ENCODE peak calls at places on chromosomes 6 and 20, in four cellular contexts. V is astrocyte of the spinal cord, K is neural progenitor cell, J is HepG2. Q is an unnamed sample.

GRCh38 chr6:152301021-152301805 is 335.9 kb downstream of the SYNE1 start:
- DNase-seq in V (no peak), K (no peak), J (peak), Q (no peak)

GRCh38 chr6:130681028-130681427 is 146.2 kb upstream of the SMLR1 start:
- DNase-seq in V (peak), K (no peak), J (no peak), Q (no peak)

GRCh38 chr6:160990847-160991410 is 640 bp upstream of the MAP3K4 start:
- DNase-seq in V (no peak), K (no peak), J (no peak), Q (no peak)

GRCh38 chr6:133502451-133503259 is 261.5 kb downstream of the EYA4 start:
- DNase-seq in V (peak), K (peak), J (no peak), Q (no peak)

GRCh38 chr20:47320990-47321805 is 35.3 kb downstream of the ZMYND8 start:
- DNase-seq in V (no peak), K (no peak), J (peak), Q (peak)

GRCh38 chr6:44171899-44172546 is 13.4 kb downstream of the CAPN11 start:
- DNase-seq in V (no peak), K (no peak), J (no peak), Q (no peak)

GRCh38 chr6:36347635-36348034 is 10.9 kb upstream of the BNIP5 start:
- DNase-seq in V (no peak), K (no peak), J (no peak), Q (no peak)

GRCh38 chr6:41801380-41801779 is 13.9 kb downstream of the TOMM6 start:
- DNase-seq in V (peak), K (no peak), J (no peak), Q (no peak)

GRCh38 chr6:36123270-36124139 is 6.8 kb upstream of the MAPK13 start:
- DNase-seq in V (peak), K (peak), J (peak), Q (no peak)

GRCh38 chr6:75808507-75808906 is 59.5 kb downstream of the MYO6 start:
- DNase-seq in V (no peak), K (no peak), J (no peak), Q (no peak)

GRCh38 chr20:50034567-50035170 is 51.9 kb downstream of the SNAI1 start:
- DNase-seq in V (peak), K (no peak), J (no peak), Q (no peak)

GRCh38 chr6:36068012-36068392 is 40.4 kb downstream of the MAPK14 start:
- DNase-seq in V (no peak), K (no peak), J (no peak), Q (no peak)

GRCh38 chr6:133553652-133554051 is 312.5 kb downstream of the EYA4 start:
- DNase-seq in V (peak), K (peak), J (peak), Q (peak)

GRCh38 chr6:157054531-157054979 is 268.8 kb downstream of the TMEM242 start:
- DNase-seq in V (no peak), K (no peak), J (no peak), Q (no peak)

GRCh38 chr20:56417911-56418310 is 5.9 kb downstream of the CASS4 start:
- DNase-seq in V (no peak), K (no peak), J (peak), Q (no peak)

GRCh38 chr6:166747644-166748595 is 120.9 kb upstream of the RPS6KA2 start:
- DNase-seq in V (no peak), K (no peak), J (no peak), Q (no peak)

GRCh38 chr20:58174708-58175287 is 53.7 kb downstream of the ANKRD60 start:
- DNase-seq in V (peak), K (peak), J (no peak), Q (no peak)

GRCh38 chr6:149951096-149951495 is 9.3 kb downstream of the ULBP2 start:
- DNase-seq in V (no peak), K (no peak), J (no peak), Q (no peak)

GRCh38 chr6:64034840-64035656 is 399.4 kb downstream of the PHF3 start:
- DNase-seq in V (peak), K (no peak), J (no peak), Q (no peak)

GRCh38 chr20:32560989-32561830 is 23.9 kb downstream of the NOL4L start:
- DNase-seq in V (no peak), K (peak), J (no peak), Q (peak)

GRCh38 chr6:155261146-155261900 is 2.5 kb upstream of the CLDN20 start:
- DNase-seq in V (no peak), K (peak), J (peak), Q (no peak)

GRCh38 chr6:136952714-136953260 is 30.7 kb downstream of the SLC35D3 start:
- DNase-seq in V (no peak), K (no peak), J (no peak), Q (no peak)

GRCh38 chr6:55617272-55617671 is 38.3 kb upstream of the HMGCLL1 start:
- DNase-seq in V (peak), K (peak), J (peak), Q (no peak)

GRCh38 chr6:147201885-147202515 is 2.2 kb upstream of the STXBP5 start:
- DNase-seq in V (peak), K (peak), J (peak), Q (no peak)

GRCh38 chr6:2081155-2082138 is 164.0 kb downstream of the GMDS start:
- DNase-seq in V (no peak), K (no peak), J (no peak), Q (no peak)

GRCh38 chr20:62918830-62919229 is 7.5 kb downstream of the DIDO1 start:
- DNase-seq in V (no peak), K (no peak), J (no peak), Q (no peak)

GRCh38 chr20:6142348-6142993 is 19.6 kb upstream of the FERMT1 start:
- DNase-seq in V (peak), K (peak), J (peak), Q (no peak)

GRCh38 chr6:26571592-26572296 is 25.0 kb upstream of the ABT1 start:
- DNase-seq in V (peak), K (peak), J (peak), Q (peak)

GRCh38 chr6:141965016-141965545 is 167.6 kb upstream of the GJE1 start:
- DNase-seq in V (no peak), K (no peak), J (no peak), Q (no peak)

GRCh38 chr6:89501239-89501638 is 68.3 kb downstream of the ANKRD6 start:
- DNase-seq in V (no peak), K (peak), J (no peak), Q (no peak)

GRCh38 chr6:56669041-56669440 is 26.4 kb upstream of the DST start:
- DNase-seq in V (no peak), K (no peak), J (no peak), Q (no peak)

GRCh38 chr6:27901801-27902200 is 10.4 kb downstream of the OR2B2 start:
- DNase-seq in V (no peak), K (no peak), J (no peak), Q (no peak)
- H3K4me3 ChIP-seq in V (no peak), K (peak), J (no peak), Q (no peak)

GRCh38 chr6:6697620-6698019 is 109.1 kb downstream of the LY86 start:
- DNase-seq in V (no peak), K (peak), J (no peak), Q (no peak)

GRCh38 chr6:6694368-6694780 is 105.9 kb downstream of the LY86 start:
- DNase-seq in V (no peak), K (no peak), J (no peak), Q (peak)

GRCh38 chr6:6696867-6697531 is 108.5 kb downstream of the LY86 start:
- DNase-seq in V (peak), K (peak), J (peak), Q (peak)

GRCh38 chr6:6695711-6696048 is 107.2 kb downstream of the LY86 start:
- DNase-seq in V (no peak), K (no peak), J (no peak), Q (no peak)

DNA sequence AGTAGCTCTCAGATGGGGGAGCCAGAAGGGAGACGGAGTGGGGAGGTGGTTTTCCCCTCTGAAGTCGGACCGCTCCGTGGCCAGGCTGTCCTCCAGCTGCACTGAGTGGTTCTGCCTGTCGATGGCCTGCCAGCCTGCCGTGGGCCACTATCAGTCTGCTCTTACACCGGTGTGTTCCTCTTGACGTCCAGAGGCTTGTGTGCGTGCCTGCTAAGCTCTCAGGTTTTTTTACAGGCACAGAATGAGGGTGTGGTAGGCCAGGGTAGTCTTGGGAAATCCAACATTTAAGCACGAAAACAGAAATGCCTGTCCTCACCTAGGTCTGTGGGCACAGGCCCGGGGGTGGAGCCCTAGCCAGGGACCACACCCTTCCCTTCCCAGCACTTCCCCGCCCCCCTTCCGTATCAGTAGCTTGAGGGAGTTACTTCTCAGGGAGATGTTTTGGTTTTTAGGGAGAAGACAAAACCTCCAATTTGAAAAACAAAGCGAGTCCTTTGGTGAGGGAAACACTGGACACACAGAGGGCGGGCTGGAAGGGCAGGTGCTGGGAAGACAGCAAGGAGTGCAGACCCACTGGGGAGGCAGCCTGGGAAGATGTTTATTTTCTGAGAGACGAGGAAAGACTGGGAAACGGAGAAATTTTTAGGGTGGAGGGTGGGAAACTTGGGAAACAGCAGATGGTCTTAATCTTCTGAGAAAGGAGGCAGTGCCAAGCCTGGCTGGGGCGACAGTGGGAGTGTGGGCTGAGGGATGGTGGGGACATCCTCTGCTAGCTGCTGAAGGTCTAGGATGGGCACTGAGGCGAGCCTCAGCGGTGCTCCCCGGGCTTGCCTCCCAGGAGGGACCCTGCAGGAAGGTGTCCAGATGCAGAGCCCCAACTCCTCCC is 106.5 kb downstream of the LY86 start:
- DNase-seq in V (no peak), K (no peak), J (no peak), Q (peak)
- H3K4me3 ChIP-seq in V (no peak), K (no peak), J (no peak), Q (no peak)

GRCh38 chr6:134870677-134871498 is 79.0 kb downstream of the ALDH8A1 start:
- DNase-seq in V (peak), K (no peak), J (no peak), Q (no peak)
- H3K4me3 ChIP-seq in V (no peak), K (no peak), J (no peak), Q (no peak)

GRCh38 chr6:66725670-66726069 is 1018.6 kb upstream of the EYS start:
- DNase-seq in V (no peak), K (no peak), J (no peak), Q (no peak)
- H3K4me3 ChIP-seq in V (no peak), K (no peak), J (no peak), Q (no peak)

GRCh38 chr6:169700296-169700695 is 1.5 kb downstream of the WDR27 start:
- DNase-seq in V (peak), K (no peak), J (no peak), Q (no peak)
- H3K4me3 ChIP-seq in V (no peak), K (peak), J (peak), Q (peak)

DNA sequence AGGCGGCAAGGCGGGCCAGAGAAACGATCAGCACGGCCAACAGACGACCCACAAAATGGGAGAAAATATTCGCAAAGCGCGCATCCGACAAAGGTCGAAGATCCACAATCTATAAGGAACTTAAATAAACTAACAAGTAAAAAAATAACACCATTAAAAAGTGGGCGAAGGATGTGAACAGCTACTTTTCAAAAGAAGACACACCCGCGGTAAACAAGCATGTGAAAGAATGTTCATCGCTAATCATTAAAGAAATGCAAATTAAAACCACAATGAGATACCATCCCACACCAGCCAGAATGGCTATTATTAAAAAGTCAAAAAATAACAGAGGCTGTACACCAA is 117.8 kb upstream of the SIRPA start:
- DNase-seq in V (no peak), K (no peak), J (no peak), Q (no peak)
- H3K4me3 ChIP-seq in V (peak), K (no peak), J (peak), Q (peak)

Q was measured in upper lobe of left lung.